ENCODE peak calls at places on chromosomes 1 and 21, in four cellular contexts. J is Peyer's patch, G is ovary, I is HCT116. D is an unnamed sample. For H3K4me1, the result is how much of the 10 kb centered on the place peaks cover.

GRCh38 chr1:146021622-146022402 is at the start of gene HJV:
- DNase-seq in I (no peak), G (no peak), J (no peak), D (no peak)

GRCh38 chr1:5425304-5425703 is 566.9 kb downstream of the NPHP4 start:
- DNase-seq in I (no peak), J (no peak), G (no peak), D (no peak)

GRCh38 chr1:117095237-117095636 is 26.3 kb downstream of the TRIM45 start:
- DNase-seq in I (no peak), G (no peak), J (no peak), D (no peak)

GRCh38 chr1:180919183-180919700 is 6.5 kb downstream of the KIAA1614 start:
- DNase-seq in J (peak), I (no peak), G (no peak), D (no peak)

GRCh38 chr1:207312604-207312920 is 8.9 kb upstream of the CD55 start:
- DNase-seq in J (no peak), G (no peak), I (no peak), D (no peak)

GRCh38 chr1:158053276-158053675 is 59.8 kb downstream of the KIRREL1 start:
- DNase-seq in G (no peak), J (no peak), I (no peak), D (no peak)

GRCh38 chr1:160428655-160429054 is 28.3 kb downstream of the VANGL2 start:
- DNase-seq in G (peak), I (peak), J (no peak), D (peak)

GRCh38 chr1:216822480-216822879 is 99.3 kb upstream of the ESRRG start:
- DNase-seq in G (no peak), J (no peak), I (no peak), D (no peak)

GRCh38 chr1:226378071-226378470 is 29.8 kb downstream of the PARP1 start:
- DNase-seq in J (no peak), I (no peak), G (no peak), D (no peak)

GRCh38 chr1:8094481-8095241 is 68.6 kb upstream of the ERRFI1 start:
- DNase-seq in I (no peak), G (no peak), J (peak), D (no peak)

GRCh38 chr21:42513151-42513984 is at the start of gene SLC37A1:
- DNase-seq in J (peak), I (no peak), G (peak), D (no peak)

GRCh38 chr1:9865745-9866144 is 42.0 kb upstream of the CLSTN1 start:
- DNase-seq in I (no peak), J (no peak), G (no peak), D (no peak)

GRCh38 chr1:222732216-222733159 is 4.5 kb upstream of the FAM177B start:
- DNase-seq in I (no peak), G (no peak), J (no peak), D (no peak)

GRCh38 chr1:203453616-203454015 is 22.0 kb upstream of the PRELP start:
- DNase-seq in G (no peak), J (no peak), I (no peak), D (no peak)
- H3K4me1 ChIP-seq in G (under half), J (under half), I (under half), D (under half)

GRCh38 chr1:22769932-22770331 is 59.3 kb downstream of the EPHB2 start:
- DNase-seq in J (no peak), I (no peak), G (no peak), D (no peak)
- H3K27ac ChIP-seq in J (no peak), I (no peak), G (no peak), D (no peak)

GRCh38 chr1:42784946-42785693 is at the start of gene TMEM269:
- DNase-seq in I (no peak), G (peak), J (peak), D (peak)
- TF ChIP-seq POLR2A in I (no peak), G (no peak), J (no peak), D (no peak)

GRCh38 chr1:221719987-221720386 is 21.9 kb downstream of the DUSP10 start:
- DNase-seq in G (no peak), J (no peak), I (no peak), D (no peak)
- H3K4me1 ChIP-seq in G (under half), J (under half), I (under half), D (under half)

DNA sequence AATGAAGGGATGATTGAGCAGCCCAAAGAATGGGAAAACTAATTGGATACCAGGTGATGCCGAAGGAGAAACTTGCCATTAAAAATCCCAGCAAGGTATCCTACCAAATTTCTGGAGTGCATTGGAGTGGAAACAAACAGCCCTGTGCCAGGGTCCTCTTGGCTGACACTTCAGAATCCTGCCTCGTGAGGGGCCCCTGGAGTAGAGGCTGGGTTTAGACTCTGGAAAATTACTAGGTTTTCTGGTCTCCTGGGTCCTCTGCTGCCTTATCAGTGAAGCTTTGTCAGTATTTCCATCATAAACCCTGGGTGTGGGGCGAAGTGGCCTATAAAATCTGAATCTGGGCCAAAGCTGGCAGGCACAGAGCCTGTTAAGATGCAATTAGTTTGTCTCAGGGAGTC is 289.1 kb upstream of the USP24 start:
- DNase-seq in G (no peak), I (no peak), J (no peak), D (no peak)
- H3K27ac ChIP-seq in G (no peak), I (no peak), J (no peak), D (no peak)

GRCh38 chr1:154936416-154937050 is at the start of gene PMVK:
- DNase-seq in G (peak), J (peak), I (peak), D (peak)
- TF ChIP-seq POLR2A in G (peak), J (peak), I (peak), D (peak)

GRCh38 chr1:156860113-156860638 is 489 bp upstream of the NTRK1 start:
- DNase-seq in G (peak), J (peak), I (peak), D (no peak)
- H3K4me1 ChIP-seq in G (under half), J (under half), I (under half), D (under half)

DNA sequence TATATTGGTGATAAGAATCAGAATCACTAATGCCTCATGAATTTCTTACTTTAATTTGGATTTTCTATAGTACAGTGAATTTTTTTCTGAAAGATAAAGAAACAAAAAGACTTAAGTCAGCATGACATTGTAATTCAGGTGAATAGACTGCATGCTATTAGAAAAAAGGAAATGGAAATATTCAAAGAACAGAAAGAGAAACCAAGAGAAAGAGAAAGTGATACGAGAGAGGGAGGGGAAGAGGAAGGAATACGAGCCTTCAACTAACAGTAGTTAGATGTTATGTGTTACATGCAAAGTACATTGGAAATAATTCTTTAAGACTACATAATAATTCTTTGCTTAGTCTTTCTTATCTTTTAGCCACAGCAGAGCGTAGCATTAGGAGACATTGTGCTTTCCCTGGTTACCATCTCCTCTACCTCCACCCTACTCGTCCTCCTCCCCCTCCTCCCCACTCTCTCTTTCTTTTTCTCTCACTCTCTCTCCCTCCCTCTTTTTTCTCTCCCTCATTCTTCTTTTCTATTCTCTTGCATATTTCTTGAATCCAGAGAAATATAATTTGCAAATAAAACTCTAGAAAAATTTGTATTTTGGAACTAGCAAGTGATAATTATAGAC is 46.4 kb upstream of the ADGRL4 start:
- DNase-seq in G (no peak), J (no peak), I (no peak), D (no peak)
- H3K27ac ChIP-seq in G (no peak), J (no peak), I (no peak), D (no peak)

GRCh38 chr1:167551359-167551758 is 2.2 kb downstream of the CREG1 start:
- DNase-seq in J (no peak), G (no peak), I (no peak), D (no peak)
- TF ChIP-seq POLR2A in J (no peak), G (no peak), I (no peak), D (no peak)

DNA sequence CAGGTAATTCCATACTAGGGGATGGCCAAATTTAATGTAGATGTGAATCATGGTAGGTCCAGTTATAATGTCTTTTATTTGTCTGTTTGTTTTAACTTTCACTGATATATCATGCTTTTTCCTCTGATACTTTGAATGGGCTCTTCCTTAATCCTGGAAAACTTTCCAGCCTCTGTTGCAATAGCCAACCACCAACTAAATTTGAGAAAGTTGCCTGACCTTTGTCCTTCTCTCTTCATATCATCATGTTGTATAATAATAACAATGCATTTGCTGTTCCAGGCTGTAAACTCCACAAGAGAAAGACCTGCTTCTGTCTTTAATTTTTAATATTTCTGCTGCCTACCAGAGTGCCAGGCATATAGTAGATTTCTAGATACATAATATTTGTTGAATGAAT is 146.1 kb downstream of the HMCN1 start:
- DNase-seq in G (no peak), I (no peak), J (no peak), D (no peak)
- H3K4me1 ChIP-seq in G (under half), I (under half), J (under half), D (under half)